ENCODE peak calls at places on chromosomes 3 and 15, in nine cellular contexts. One of them, this sample, is unnamed.

GRCh38 chr3:22161315-22161714 is 410.3 kb upstream of the ZNF385D start:
- DNase-seq in thoracic aorta: no peak
- DNase-seq in endothelial cell of umbilical vein: no peak
- DNase-seq in fibroblast of lung: no peak
- DNase-seq in psoas muscle: no peak
- DNase-seq in endothelial cell: no peak
- DNase-seq in ovary: no peak
- DNase-seq in mammary epithelial cell: no peak
- DNase-seq in RWPE1: no peak
- DNase-seq in this sample: no peak

GRCh38 chr3:160395297-160395696 is 3.7 kb downstream of the IFT80 start:
- DNase-seq in endothelial cell of umbilical vein: no peak
- DNase-seq in endothelial cell: no peak
- DNase-seq in psoas muscle: no peak
- DNase-seq in RWPE1: no peak
- DNase-seq in fibroblast of lung: peak
- DNase-seq in thoracic aorta: no peak
- DNase-seq in mammary epithelial cell: peak
- DNase-seq in ovary: no peak
- DNase-seq in this sample: no peak

GRCh38 chr3:128482857-128483656 is 9.9 kb downstream of the GATA2 start:
- DNase-seq in thoracic aorta: no peak
- DNase-seq in psoas muscle: peak
- DNase-seq in endothelial cell: peak
- DNase-seq in ovary: no peak
- DNase-seq in fibroblast of lung: peak
- DNase-seq in RWPE1: peak
- DNase-seq in endothelial cell of umbilical vein: peak
- DNase-seq in mammary epithelial cell: peak
- DNase-seq in this sample: no peak

GRCh38 chr3:177979684-177980083 is 556.6 kb upstream of the KCNMB2 start:
- DNase-seq in RWPE1: no peak
- DNase-seq in fibroblast of lung: no peak
- DNase-seq in thoracic aorta: no peak
- DNase-seq in ovary: no peak
- DNase-seq in psoas muscle: no peak
- DNase-seq in endothelial cell of umbilical vein: peak
- DNase-seq in endothelial cell: no peak
- DNase-seq in mammary epithelial cell: no peak
- DNase-seq in this sample: no peak

GRCh38 chr3:61589856-61590255 is 28.5 kb downstream of the PTPRG start:
- DNase-seq in endothelial cell of umbilical vein: no peak
- DNase-seq in ovary: no peak
- DNase-seq in endothelial cell: no peak
- DNase-seq in fibroblast of lung: peak
- DNase-seq in thoracic aorta: no peak
- DNase-seq in psoas muscle: no peak
- DNase-seq in RWPE1: peak
- DNase-seq in mammary epithelial cell: peak
- DNase-seq in this sample: no peak

GRCh38 chr15:28017423-28017924 is 81.6 kb downstream of the OCA2 start:
- DNase-seq in endothelial cell: no peak
- DNase-seq in endothelial cell of umbilical vein: no peak
- DNase-seq in ovary: no peak
- DNase-seq in mammary epithelial cell: no peak
- DNase-seq in thoracic aorta: no peak
- DNase-seq in psoas muscle: no peak
- DNase-seq in RWPE1: no peak
- DNase-seq in fibroblast of lung: no peak
- DNase-seq in this sample: no peak

GRCh38 chr15:92693922-92694331 is 38.4 kb upstream of the FAM174B start:
- DNase-seq in mammary epithelial cell: no peak
- DNase-seq in endothelial cell of umbilical vein: peak
- DNase-seq in endothelial cell: peak
- DNase-seq in RWPE1: no peak
- DNase-seq in thoracic aorta: no peak
- DNase-seq in psoas muscle: no peak
- DNase-seq in fibroblast of lung: peak
- DNase-seq in ovary: no peak
- DNase-seq in this sample: peak

GRCh38 chr3:59127071-59127470 is 77.2 kb upstream of the CFAP20DC start:
- DNase-seq in fibroblast of lung: peak
- DNase-seq in RWPE1: peak
- DNase-seq in mammary epithelial cell: peak
- DNase-seq in thoracic aorta: no peak
- DNase-seq in endothelial cell: no peak
- DNase-seq in ovary: no peak
- DNase-seq in endothelial cell of umbilical vein: no peak
- DNase-seq in psoas muscle: no peak
- DNase-seq in this sample: no peak

GRCh38 chr3:52934626-52935530 is 37.5 kb upstream of the STIMATE start:
- DNase-seq in psoas muscle: peak
- DNase-seq in endothelial cell of umbilical vein: peak
- DNase-seq in thoracic aorta: no peak
- DNase-seq in fibroblast of lung: peak
- DNase-seq in endothelial cell: peak
- DNase-seq in mammary epithelial cell: peak
- DNase-seq in ovary: peak
- DNase-seq in RWPE1: peak
- DNase-seq in this sample: peak

GRCh38 chr3:140223631-140224030 is 288.6 kb downstream of the CLSTN2 start:
- DNase-seq in mammary epithelial cell: peak
- DNase-seq in ovary: no peak
- DNase-seq in endothelial cell: no peak
- DNase-seq in psoas muscle: no peak
- DNase-seq in RWPE1: peak
- DNase-seq in fibroblast of lung: peak
- DNase-seq in thoracic aorta: no peak
- DNase-seq in endothelial cell of umbilical vein: no peak
- DNase-seq in this sample: no peak

GRCh38 chr15:73374599-73374998 is 5.8 kb upstream of the HCN4 start:
- DNase-seq in RWPE1: no peak
- DNase-seq in ovary: no peak
- DNase-seq in mammary epithelial cell: no peak
- DNase-seq in psoas muscle: no peak
- DNase-seq in fibroblast of lung: no peak
- DNase-seq in endothelial cell: no peak
- DNase-seq in thoracic aorta: no peak
- DNase-seq in endothelial cell of umbilical vein: no peak
- DNase-seq in this sample: no peak

GRCh38 chr3:16515885-16516420 is 2.5 kb upstream of the RFTN1 start:
- DNase-seq in mammary epithelial cell: no peak
- DNase-seq in psoas muscle: no peak
- DNase-seq in endothelial cell of umbilical vein: no peak
- DNase-seq in thoracic aorta: no peak
- DNase-seq in fibroblast of lung: no peak
- DNase-seq in ovary: no peak
- DNase-seq in endothelial cell: no peak
- DNase-seq in RWPE1: no peak
- DNase-seq in this sample: no peak

GRCh38 chr3:183410759-183411158 is 17.7 kb downstream of the MCF2L2 start:
- DNase-seq in ovary: no peak
- DNase-seq in endothelial cell of umbilical vein: no peak
- DNase-seq in fibroblast of lung: no peak
- DNase-seq in RWPE1: no peak
- DNase-seq in endothelial cell: no peak
- DNase-seq in mammary epithelial cell: no peak
- DNase-seq in thoracic aorta: no peak
- DNase-seq in psoas muscle: no peak
- DNase-seq in this sample: no peak

GRCh38 chr3:31277582-31277981 is 255.1 kb upstream of the STT3B start:
- DNase-seq in mammary epithelial cell: no peak
- DNase-seq in endothelial cell of umbilical vein: peak
- DNase-seq in endothelial cell: no peak
- DNase-seq in thoracic aorta: no peak
- DNase-seq in ovary: no peak
- DNase-seq in psoas muscle: no peak
- DNase-seq in RWPE1: no peak
- DNase-seq in fibroblast of lung: peak
- DNase-seq in this sample: no peak

GRCh38 chr3:172562881-172563835 is 39.9 kb upstream of the TNFSF10 start:
- DNase-seq in endothelial cell: peak
- DNase-seq in endothelial cell of umbilical vein: peak
- DNase-seq in thoracic aorta: no peak
- DNase-seq in ovary: peak
- DNase-seq in RWPE1: peak
- DNase-seq in psoas muscle: no peak
- DNase-seq in fibroblast of lung: peak
- DNase-seq in mammary epithelial cell: peak
- DNase-seq in this sample: no peak

GRCh38 chr15:43769584-43770228 is 7.1 kb downstream of the ELL3 start:
- DNase-seq in mammary epithelial cell: peak
- DNase-seq in fibroblast of lung: peak
- DNase-seq in ovary: peak
- DNase-seq in psoas muscle: peak
- DNase-seq in endothelial cell: peak
- DNase-seq in endothelial cell of umbilical vein: peak
- DNase-seq in thoracic aorta: no peak
- DNase-seq in RWPE1: peak
- DNase-seq in this sample: peak

GRCh38 chr15:64430000-64430735 is 30.2 kb upstream of the ZNF609 start:
- DNase-seq in thoracic aorta: no peak
- DNase-seq in ovary: peak
- DNase-seq in endothelial cell of umbilical vein: peak
- DNase-seq in mammary epithelial cell: peak
- DNase-seq in fibroblast of lung: peak
- DNase-seq in endothelial cell: no peak
- DNase-seq in RWPE1: no peak
- DNase-seq in psoas muscle: no peak
- DNase-seq in this sample: no peak

GRCh38 chr3:4980229-4981159 is 1.3 kb downstream of the BHLHE40 start:
- DNase-seq in thoracic aorta: peak
- DNase-seq in psoas muscle: peak
- DNase-seq in endothelial cell of umbilical vein: peak
- DNase-seq in endothelial cell: peak
- DNase-seq in fibroblast of lung: peak
- DNase-seq in mammary epithelial cell: peak
- DNase-seq in ovary: peak
- DNase-seq in RWPE1: peak
- DNase-seq in this sample: peak

DNA sequence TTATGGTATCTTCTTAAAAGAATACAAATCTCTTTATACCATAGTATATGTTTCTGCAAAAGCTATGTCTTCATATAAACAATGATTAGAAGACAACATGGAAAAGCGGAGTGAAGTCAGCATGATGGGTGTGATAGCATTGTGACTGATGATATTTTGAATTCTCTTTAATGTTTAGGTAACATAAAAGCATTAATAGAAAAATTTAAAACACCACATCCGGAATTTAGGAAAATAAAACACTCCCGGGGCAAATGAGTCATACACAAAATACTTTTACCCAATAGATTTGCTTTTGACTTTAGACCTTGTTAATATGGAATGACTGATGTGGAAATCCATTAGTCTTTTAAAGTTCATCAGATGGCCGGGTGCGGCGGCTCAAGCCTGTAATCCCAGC is 134.8 kb downstream of the P3H2 start:
- DNase-seq in thoracic aorta: no peak
- DNase-seq in RWPE1: no peak
- DNase-seq in endothelial cell: no peak
- DNase-seq in fibroblast of lung: peak
- DNase-seq in psoas muscle: no peak
- DNase-seq in mammary epithelial cell: no peak
- DNase-seq in ovary: no peak
- DNase-seq in endothelial cell of umbilical vein: no peak
- DNase-seq in this sample: no peak
- TF ChIP-seq CTCF in thoracic aorta: no peak
- TF ChIP-seq CTCF in RWPE1: no peak
- TF ChIP-seq CTCF in endothelial cell: no peak
- TF ChIP-seq CTCF in fibroblast of lung: no peak
- TF ChIP-seq CTCF in psoas muscle: no peak
- TF ChIP-seq CTCF in mammary epithelial cell: no peak
- TF ChIP-seq CTCF in ovary: no peak
- TF ChIP-seq CTCF in endothelial cell of umbilical vein: no peak
- TF ChIP-seq CTCF in this sample: no peak

GRCh38 chr15:40873625-40874561 is at the start of gene RHOV:
- DNase-seq in endothelial cell of umbilical vein: peak
- DNase-seq in fibroblast of lung: peak
- DNase-seq in endothelial cell: peak
- DNase-seq in RWPE1: peak
- DNase-seq in psoas muscle: peak
- DNase-seq in mammary epithelial cell: peak
- DNase-seq in thoracic aorta: no peak
- DNase-seq in ovary: peak
- DNase-seq in this sample: peak
- TF ChIP-seq CTCF in endothelial cell of umbilical vein: peak
- TF ChIP-seq CTCF in fibroblast of lung: peak
- TF ChIP-seq CTCF in endothelial cell: no peak
- TF ChIP-seq CTCF in RWPE1: no peak
- TF ChIP-seq CTCF in psoas muscle: peak
- TF ChIP-seq CTCF in mammary epithelial cell: peak
- TF ChIP-seq CTCF in thoracic aorta: no peak
- TF ChIP-seq CTCF in ovary: no peak
- TF ChIP-seq CTCF in this sample: peak

GRCh38 chr15:81596159-81596865 is 222.3 kb upstream of the TMC3 start:
- DNase-seq in RWPE1: no peak
- DNase-seq in ovary: no peak
- DNase-seq in endothelial cell: no peak
- DNase-seq in endothelial cell of umbilical vein: no peak
- DNase-seq in psoas muscle: no peak
- DNase-seq in thoracic aorta: no peak
- DNase-seq in fibroblast of lung: no peak
- DNase-seq in mammary epithelial cell: no peak
- DNase-seq in this sample: no peak
- TF ChIP-seq CTCF in RWPE1: no peak
- TF ChIP-seq CTCF in ovary: no peak
- TF ChIP-seq CTCF in endothelial cell: no peak
- TF ChIP-seq CTCF in endothelial cell of umbilical vein: no peak
- TF ChIP-seq CTCF in psoas muscle: no peak
- TF ChIP-seq CTCF in thoracic aorta: no peak
- TF ChIP-seq CTCF in fibroblast of lung: no peak
- TF ChIP-seq CTCF in mammary epithelial cell: no peak
- TF ChIP-seq CTCF in this sample: no peak

GRCh38 chr3:129992781-129993180 is 18.3 kb downstream of the TRH start:
- DNase-seq in psoas muscle: no peak
- DNase-seq in fibroblast of lung: no peak
- DNase-seq in ovary: no peak
- DNase-seq in RWPE1: peak
- DNase-seq in mammary epithelial cell: no peak
- DNase-seq in endothelial cell of umbilical vein: no peak
- DNase-seq in endothelial cell: peak
- DNase-seq in thoracic aorta: no peak
- DNase-seq in this sample: no peak
- TF ChIP-seq CTCF in psoas muscle: no peak
- TF ChIP-seq CTCF in fibroblast of lung: peak
- TF ChIP-seq CTCF in ovary: no peak
- TF ChIP-seq CTCF in RWPE1: no peak
- TF ChIP-seq CTCF in mammary epithelial cell: peak
- TF ChIP-seq CTCF in endothelial cell of umbilical vein: no peak
- TF ChIP-seq CTCF in endothelial cell: peak
- TF ChIP-seq CTCF in thoracic aorta: no peak
- TF ChIP-seq CTCF in this sample: peak

This sample was measured in neural crest cell.